ENCODE peak calls at places on chromosomes 3 and 15, in nine cellular contexts. Q is breast epithelium, O is body of pancreas, T is A549, P is esophagus muscularis mucosa, Y is sigmoid colon, W is NB4, J is adrenal gland, D is stomach. K is an unnamed sample.

GRCh38 chr3:126970101-126970500 is 12.8 kb upstream of the PLXNA1 start:
- DNase-seq in Q (no peak), O (no peak), T (no peak), P (no peak), Y (no peak), W (no peak), J (no peak), D (no peak), K (no peak)

GRCh38 chr3:146498002-146498736 is 28.8 kb upstream of the PLSCR2 start:
- DNase-seq in Q (no peak), O (no peak), T (no peak), P (no peak), Y (no peak), W (no peak), J (no peak), D (no peak), K (no peak)

GRCh38 chr3:184185461-184186183 is 377 bp upstream of the ABCF3 start:
- DNase-seq in Q (peak; percentile 99), O (peak; percentile 100), T (peak; percentile 87), P (peak; percentile 100), Y (peak; percentile 100), W (peak; percentile 99), J (peak; percentile 100), D (peak; percentile 100), K (peak; percentile 100)

GRCh38 chr3:195522254-195523023 is 20.7 kb downstream of the PPP1R2 start:
- DNase-seq in Q (no peak), O (no peak), T (peak; percentile 43), P (no peak), Y (no peak), W (peak; percentile 60), J (no peak), D (no peak), K (no peak)

GRCh38 chr3:32813180-32813579 is 4.6 kb upstream of the TRIM71 start:
- DNase-seq in Q (no peak), O (no peak), T (no peak), P (no peak), Y (no peak), W (no peak), J (no peak), D (no peak), K (no peak)

GRCh38 chr15:70806992-70807712 is 43.8 kb upstream of the UACA start:
- DNase-seq in Q (no peak), O (peak; percentile 68), T (no peak), P (no peak), Y (peak; percentile 83), W (peak; percentile 61), J (peak; percentile 70), D (peak; percentile 30), K (peak; percentile 67)

GRCh38 chr3:115617573-115617972 is 5.7 kb upstream of the GAP43 start:
- DNase-seq in Q (no peak), O (no peak), T (no peak), P (no peak), Y (no peak), W (no peak), J (no peak), D (no peak), K (no peak)

GRCh38 chr15:91290553-91290952 is 190.5 kb downstream of the SV2B start:
- DNase-seq in Q (no peak), O (no peak), T (no peak), P (peak; percentile 39), Y (no peak), W (no peak), J (no peak), D (no peak), K (no peak)

DNA sequence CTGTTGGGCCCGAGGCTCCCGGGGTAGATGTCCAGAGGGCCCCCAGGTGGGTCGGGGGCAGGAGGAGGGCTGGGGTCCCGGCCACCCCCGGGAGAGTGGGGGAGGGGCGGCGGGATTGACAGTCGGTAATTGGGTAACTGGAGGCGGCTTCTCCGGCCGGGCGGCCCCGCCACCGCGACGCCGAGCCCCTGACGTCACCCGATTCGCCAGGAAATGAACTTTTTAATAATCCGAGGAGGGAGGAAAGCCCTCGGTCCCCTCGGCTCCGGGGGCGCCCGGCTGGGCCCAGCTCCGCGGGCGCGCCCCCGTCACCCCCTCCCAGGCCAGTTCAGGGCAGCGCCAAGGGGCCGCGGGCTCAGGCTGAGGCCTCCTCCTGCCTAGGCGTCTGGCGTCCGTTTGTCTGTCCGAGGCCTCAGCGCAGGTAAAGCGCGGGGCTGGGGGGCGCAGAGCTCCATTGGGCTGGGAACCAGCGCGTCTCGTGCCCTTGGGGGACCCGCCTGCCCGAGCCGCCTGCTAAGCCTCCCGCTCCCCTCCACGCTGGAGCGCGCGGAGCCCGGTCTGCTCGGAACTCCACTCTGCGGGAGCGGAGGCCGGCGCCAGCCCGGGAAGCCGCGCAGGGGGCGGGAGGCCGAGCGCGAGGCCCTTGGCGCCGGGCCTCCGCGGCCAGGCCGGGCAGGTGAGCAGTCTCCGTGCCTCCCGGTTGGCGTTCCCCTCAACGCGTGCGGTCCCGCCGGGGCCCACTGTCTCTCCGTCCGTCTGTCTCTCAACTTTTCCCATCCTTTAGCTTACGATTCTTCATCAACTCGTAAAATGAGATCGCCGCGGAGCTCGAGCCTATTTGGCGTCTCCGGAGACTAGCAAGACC is 3.8 kb downstream of the GATA2 start:
- DNase-seq in Q (no peak), O (peak; percentile 81), T (no peak), P (no peak), Y (peak; percentile 67), W (no peak), J (peak; percentile 37), D (no peak), K (peak; percentile 56)
- TF ChIP-seq POLR2A in Q (no peak), O (peak; percentile 61), T (no peak), P (no peak), Y (no peak), W (no peak), J (peak; percentile 24), D (no peak), K (peak; percentile 69)

GRCh38 chr3:51389423-51390183 is 1.5 kb upstream of the RBM15B start:
- DNase-seq in Q (no peak), O (peak; percentile 60), T (peak; percentile 64), P (no peak), Y (no peak), W (peak; percentile 76), J (peak; percentile 72), D (peak; percentile 64), K (peak; percentile 42)

GRCh38 chr3:51390186-51390585 is 899 bp upstream of the RBM15B start:
- DNase-seq in Q (no peak), O (no peak), T (no peak), P (no peak), Y (no peak), W (no peak), J (no peak), D (no peak), K (no peak)

GRCh38 chr3:51386852-51387229 is 1.8 kb downstream of the MANF start:
- DNase-seq in Q (no peak), O (no peak), T (no peak), P (no peak), Y (no peak), W (no peak), J (no peak), D (no peak), K (no peak)

GRCh38 chr3:51386159-51386851 is 1.2 kb downstream of the MANF start:
- DNase-seq in Q (no peak), O (no peak), T (no peak), P (no peak), Y (no peak), W (peak; percentile 26), J (no peak), D (no peak), K (no peak)

GRCh38 chr3:51388286-51389029 is 2.6 kb upstream of the RBM15B start:
- DNase-seq in Q (peak; percentile 63), O (peak; percentile 18), T (no peak), P (no peak), Y (no peak), W (peak; percentile 49), J (no peak), D (peak; percentile 41), K (no peak)
- TF ChIP-seq CTCF in Q (peak; percentile 53), O (no peak), T (no peak), P (no peak), Y (peak; percentile 33), W (no peak), J (no peak), D (no peak), K (no peak)

GRCh38 chr3:101850327-101851048 is 1.2 kb downstream of the NFKBIZ start:
- DNase-seq in Q (no peak), O (peak; percentile 28), T (no peak), P (no peak), Y (no peak), W (peak; percentile 74), J (no peak), D (no peak), K (no peak)

GRCh38 chr3:101848754-101849713 is at the start of gene NFKBIZ:
- DNase-seq in Q (peak; percentile 96), O (peak; percentile 98), T (peak; percentile 91), P (peak; percentile 99), Y (peak; percentile 98), W (peak; percentile 93), J (peak; percentile 98), D (peak; percentile 96), K (peak; percentile 98)

GRCh38 chr3:101848326-101848725 is 988 bp upstream of the NFKBIZ start:
- DNase-seq in Q (no peak), O (no peak), T (no peak), P (no peak), Y (no peak), W (no peak), J (no peak), D (no peak), K (no peak)

GRCh38 chr3:101851072-101851471 is 1.8 kb downstream of the NFKBIZ start:
- DNase-seq in Q (no peak), O (no peak), T (no peak), P (no peak), Y (no peak), W (no peak), J (no peak), D (no peak), K (no peak)

DNA sequence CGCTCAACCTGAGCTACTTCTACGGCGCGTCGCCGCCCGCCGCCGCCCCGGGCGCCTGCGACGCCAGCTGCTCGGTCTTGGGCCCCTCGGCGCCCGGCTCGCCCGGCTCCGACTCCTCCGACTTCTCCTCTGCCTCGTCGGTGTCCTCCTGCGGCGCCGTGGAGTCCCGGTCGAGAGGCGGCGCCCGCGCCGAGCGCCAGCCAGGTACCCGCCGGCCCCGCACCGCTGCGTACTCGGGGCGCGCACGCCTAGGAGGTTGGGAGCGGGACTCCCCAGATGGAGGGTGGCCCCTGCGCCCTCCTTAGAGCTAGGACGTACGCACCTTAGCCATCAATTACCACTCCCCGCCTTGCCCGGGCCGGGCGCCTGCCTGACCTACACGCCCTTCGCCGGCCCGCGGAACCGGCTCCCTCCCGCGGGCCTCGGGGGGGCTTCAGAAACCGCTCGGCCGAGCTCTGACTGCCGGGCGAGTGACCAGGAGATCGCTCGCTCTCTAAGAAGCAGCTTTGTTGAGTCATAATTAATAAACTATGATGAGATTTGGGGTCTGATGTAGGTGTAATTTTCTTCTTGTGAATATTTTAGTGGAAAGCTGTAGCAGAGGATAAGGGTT is 506 bp downstream of the NFKBIZ start:
- DNase-seq in Q (no peak), O (peak; percentile 45), T (no peak), P (no peak), Y (peak; percentile 74), W (peak; percentile 64), J (peak; percentile 48), D (peak; percentile 43), K (peak; percentile 80)
- TF ChIP-seq POLR2A in Q (no peak), O (peak; percentile 49), T (no peak), P (no peak), Y (no peak), W (no peak), J (no peak), D (no peak), K (peak; percentile 24)

DNA sequence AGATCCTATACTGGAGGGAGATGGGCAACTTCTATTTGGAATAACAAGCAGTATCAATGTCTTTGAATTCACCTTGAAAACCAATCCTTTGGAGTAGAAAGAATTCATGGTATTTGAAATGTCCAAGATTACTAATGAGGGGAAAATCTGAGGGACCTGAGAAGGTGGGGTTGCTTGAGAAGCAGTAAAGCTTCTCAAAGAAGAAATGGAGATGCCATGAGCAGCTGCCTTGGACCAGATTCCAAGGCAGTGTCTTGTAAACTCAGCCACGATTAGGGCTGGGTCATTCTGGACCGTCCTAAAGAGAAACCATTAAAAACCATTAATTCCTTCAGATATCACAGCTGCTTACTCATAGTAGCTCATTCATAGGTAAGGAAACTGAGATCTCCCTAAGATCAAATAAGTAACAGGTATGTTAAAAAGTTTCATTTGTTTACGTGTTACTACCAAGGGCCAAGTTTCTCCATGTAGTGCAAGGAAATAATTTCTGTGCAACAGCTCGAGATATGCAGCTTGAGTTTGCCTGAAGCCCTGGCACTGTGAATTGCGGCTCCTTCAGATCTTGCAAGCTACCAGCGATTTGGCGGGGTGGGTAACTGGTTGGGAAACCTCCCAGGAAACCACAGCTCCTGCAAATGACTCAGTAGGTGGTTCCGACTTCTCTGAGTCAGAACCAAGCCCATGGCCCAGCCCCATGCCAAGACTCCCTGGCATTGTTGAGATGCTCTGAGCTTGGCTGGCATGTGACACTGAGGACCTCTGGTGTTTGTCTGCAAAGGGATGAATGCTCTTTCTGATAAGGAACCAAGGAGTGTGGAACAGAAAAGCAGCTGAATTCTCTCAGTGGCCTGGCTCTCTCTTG is 296.8 kb downstream of the RORA start:
- DNase-seq in Q (no peak), O (no peak), T (peak; percentile 35), P (no peak), Y (no peak), W (peak; percentile 29), J (peak; percentile 95), D (peak; percentile 59), K (no peak)
- TF ChIP-seq CTCF in Q (no peak), O (no peak), T (peak; percentile 22), P (no peak), Y (no peak), W (no peak), J (no peak), D (no peak), K (no peak)